ENCODE peak calls at places on chromosomes 16 and 17, in four cellular contexts. E is AG20443, B is NCI-H1092, Q is posterior vena cava. W is an unnamed sample.

GRCh38 chr17:34740516-34740915 is 161.1 kb downstream of the TMEM132E start:
- DNase-seq in E (no peak), B (no peak), Q (no peak), W (no peak)

GRCh38 chr17:2053380-2054261 is 1.3 kb upstream of the HIC1 start:
- DNase-seq in E (peak), B (no peak), Q (peak), W (peak)

GRCh38 chr17:68580236-68580903 is 20.8 kb downstream of the FAM20A start:
- DNase-seq in E (peak), Q (no peak), B (no peak), W (peak)

GRCh38 chr17:18020971-18021370 is 18.0 kb downstream of the ATPAF2 start:
- DNase-seq in E (no peak), B (no peak), Q (peak), W (no peak)

GRCh38 chr17:17785407-17785806 is 51.4 kb downstream of the SREBF1 start:
- DNase-seq in E (no peak), B (no peak), Q (no peak), W (no peak)

GRCh38 chr16:77439106-77439505 is 4.3 kb upstream of the ADAMTS18 start:
- DNase-seq in Q (no peak), B (no peak), E (no peak), W (no peak)

GRCh38 chr16:1890024-1890700 is 18.2 kb upstream of the MEIOB start:
- DNase-seq in B (no peak), E (no peak), Q (no peak), W (no peak)

GRCh38 chr17:76262732-76263344 is 2.3 kb upstream of the UBALD2 start:
- DNase-seq in E (no peak), Q (no peak), B (no peak), W (no peak)

GRCh38 chr17:15966879-15967248 is 21.9 kb downstream of the ADORA2B start:
- DNase-seq in B (no peak), E (no peak), Q (no peak), W (no peak)

GRCh38 chr16:77234611-77235010 is 35.4 kb downstream of the SYCE1L start:
- DNase-seq in Q (no peak), E (no peak), B (no peak), W (no peak)

GRCh38 chr17:31413871-31414589 is 22.6 kb downstream of the RAB11FIP4 start:
- DNase-seq in Q (peak), B (no peak), E (peak), W (peak)

GRCh38 chr16:79767597-79768280 is 167.2 kb upstream of the MAF start:
- DNase-seq in Q (no peak), E (peak), B (no peak), W (no peak)

GRCh38 chr16:85954927-85955539 is 56.1 kb downstream of the IRF8 start:
- DNase-seq in E (no peak), B (no peak), Q (no peak), W (no peak)

GRCh38 chr17:17186051-17186450 is 20.1 kb downstream of the PLD6 start:
- DNase-seq in Q (no peak), E (no peak), B (no peak), W (no peak)

GRCh38 chr16:12303649-12304048 is 327.1 kb downstream of the SNX29 start:
- DNase-seq in Q (peak), E (peak), B (no peak), W (no peak)

GRCh38 chr17:12765544-12765943 is 23.8 kb upstream of the ARHGAP44 start:
- DNase-seq in Q (no peak), B (no peak), E (peak), W (peak)

GRCh38 chr17:43314582-43314981 is 80.8 kb upstream of the RNU2-1 start:
- DNase-seq in E (no peak), Q (no peak), B (no peak), W (no peak)

GRCh38 chr17:14197582-14197981 is 39.1 kb downstream of the CDRT15 start:
- DNase-seq in E (no peak), Q (no peak), B (no peak), W (no peak)

GRCh38 chr16:86480444-86480843 is 29.9 kb upstream of the FOXF1 start:
- DNase-seq in Q (no peak), B (no peak), E (no peak), W (no peak)

GRCh38 chr17:49582789-49583188 is 7.1 kb downstream of the NXPH3 start:
- DNase-seq in E (no peak), Q (no peak), B (no peak), W (peak)

GRCh38 chr17:80546267-80546666 is 1.6 kb downstream of the RPTOR start:
- DNase-seq in Q (no peak), E (no peak), B (no peak), W (no peak)

GRCh38 chr17:78429618-78429995 is 51.2 kb downstream of the PGS1 start:
- DNase-seq in B (no peak), Q (no peak), E (no peak), W (no peak)

GRCh38 chr16:13453325-13453724 is 466.6 kb upstream of the ERCC4 start:
- DNase-seq in Q (no peak), B (peak), E (no peak), W (no peak)

GRCh38 chr17:73282629-73283028 is 20.9 kb upstream of the CPSF4L start:
- DNase-seq in B (no peak), E (no peak), Q (no peak), W (no peak)

GRCh38 chr16:31202402-31203385 is at the start of gene PYCARD:
- DNase-seq in B (no peak), Q (peak), E (peak), W (peak)

GRCh38 chr16:85631802-85632393 is 18.8 kb downstream of the GSE1 start:
- DNase-seq in Q (no peak), B (no peak), E (no peak), W (no peak)

GRCh38 chr17:58331815-58332719 is 3.5 kb upstream of the TSPOAP1 start:
- DNase-seq in E (no peak), Q (peak), B (no peak), W (no peak)

GRCh38 chr17:82300707-82301270 is 16.6 kb downstream of the CD7 start:
- DNase-seq in E (peak), B (no peak), Q (peak), W (peak)

GRCh38 chr16:87351320-87351698 is 32.3 kb downstream of the FBXO31 start:
- DNase-seq in B (no peak), Q (no peak), E (no peak), W (no peak)

GRCh38 chr16:89549007-89549700 is 11.3 kb upstream of the RPL13 start:
- DNase-seq in E (no peak), Q (no peak), B (no peak), W (no peak)

GRCh38 chr17:43734376-43734775 is 24.2 kb downstream of the SOST start:
- DNase-seq in E (peak), B (no peak), Q (no peak), W (peak)

GRCh38 chr16:5516115-5516514 is 418.5 kb upstream of the EEF2KMT start:
- DNase-seq in Q (no peak), B (no peak), E (no peak), W (no peak)

GRCh38 chr16:74608944-74609343 is 2.0 kb upstream of the GLG1 start:
- DNase-seq in B (no peak), Q (no peak), E (no peak), W (no peak)

GRCh38 chr17:69819316-69820087 is 255.5 kb upstream of the KCNJ16 start:
- DNase-seq in E (peak), B (no peak), Q (no peak), W (peak)